ENCODE peak calls at places on chromosomes 3 and 15, in six cellular contexts. X, D, W, V, O and B are unnamed samples.

GRCh38 chr15:69685524-69686452 is 233.2 kb downstream of the RPLP1 start:
- DNase-seq in X (no peak), D (no peak), W (no peak), V (no peak), O (no peak), B (peak; percentile 25)

GRCh38 chr3:45205126-45205525 is 21.0 kb downstream of the TMEM158 start:
- DNase-seq in X (no peak), D (no peak), W (no peak), V (peak; percentile 21), O (no peak), B (no peak)

GRCh38 chr3:82143661-82144405 is 382.4 kb upstream of the GBE1 start:
- DNase-seq in X (no peak), D (no peak), W (no peak), V (no peak), O (no peak), B (no peak)

GRCh38 chr15:73174171-73174570 is 121.9 kb downstream of the NEO1 start:
- DNase-seq in X (no peak), D (no peak), W (no peak), V (no peak), O (no peak), B (no peak)

GRCh38 chr3:57805674-57806073 is 49.6 kb downstream of the SLMAP start:
- DNase-seq in X (no peak), D (no peak), W (no peak), V (peak; percentile 65), O (no peak), B (no peak)

GRCh38 chr3:136957751-136958288 is at the start of gene IL20RB:
- DNase-seq in X (no peak), D (no peak), W (no peak), V (no peak), O (no peak), B (no peak)

GRCh38 chr15:36332301-36332700 is 247.1 kb upstream of the CDIN1 start:
- DNase-seq in X (no peak), D (no peak), W (no peak), V (peak; percentile 61), O (no peak), B (no peak)

GRCh38 chr3:133574260-133574881 is 885 bp downstream of the CDV3 start:
- DNase-seq in X (peak; percentile 85), D (peak; percentile 68), W (peak; percentile 82), V (peak; percentile 57), O (peak; percentile 96), B (peak; percentile 80)

GRCh38 chr15:89495638-89496145 is 691 bp downstream of the RHCG start:
- DNase-seq in X (no peak), D (no peak), W (no peak), V (no peak), O (no peak), B (no peak)

GRCh38 chr15:97995881-97996603 is 35.5 kb downstream of the ARRDC4 start:
- DNase-seq in X (no peak), D (peak; percentile 38), W (no peak), V (no peak), O (no peak), B (peak; percentile 47)
- TF ChIP-seq CTCF in X (no peak), D (peak; percentile 27), W (no peak), V (peak; percentile 26), O (no peak), B (peak; percentile 21)

GRCh38 chr3:8557298-8557697 is 55.7 kb downstream of the LMCD1 start:
- DNase-seq in X (no peak), D (no peak), W (peak; percentile 52), V (no peak), O (no peak), B (peak; percentile 22)
- H3K27ac ChIP-seq in X (peak overlapping the region; percentile 60), D (no peak overlapping the region), W (no peak overlapping the region), V (no peak overlapping the region), O (no peak overlapping the region), B (peak overlapping the region; percentile 46)

GRCh38 chr15:51382787-51383186 is 41.3 kb downstream of the GLDN start:
- DNase-seq in X (no peak), D (no peak), W (no peak), V (peak; percentile 61), O (no peak), B (no peak)
- TF ChIP-seq CTCF in X (no peak), D (peak; percentile 28), W (no peak), V (peak; percentile 89), O (peak; percentile 24), B (peak; percentile 36)

DNA sequence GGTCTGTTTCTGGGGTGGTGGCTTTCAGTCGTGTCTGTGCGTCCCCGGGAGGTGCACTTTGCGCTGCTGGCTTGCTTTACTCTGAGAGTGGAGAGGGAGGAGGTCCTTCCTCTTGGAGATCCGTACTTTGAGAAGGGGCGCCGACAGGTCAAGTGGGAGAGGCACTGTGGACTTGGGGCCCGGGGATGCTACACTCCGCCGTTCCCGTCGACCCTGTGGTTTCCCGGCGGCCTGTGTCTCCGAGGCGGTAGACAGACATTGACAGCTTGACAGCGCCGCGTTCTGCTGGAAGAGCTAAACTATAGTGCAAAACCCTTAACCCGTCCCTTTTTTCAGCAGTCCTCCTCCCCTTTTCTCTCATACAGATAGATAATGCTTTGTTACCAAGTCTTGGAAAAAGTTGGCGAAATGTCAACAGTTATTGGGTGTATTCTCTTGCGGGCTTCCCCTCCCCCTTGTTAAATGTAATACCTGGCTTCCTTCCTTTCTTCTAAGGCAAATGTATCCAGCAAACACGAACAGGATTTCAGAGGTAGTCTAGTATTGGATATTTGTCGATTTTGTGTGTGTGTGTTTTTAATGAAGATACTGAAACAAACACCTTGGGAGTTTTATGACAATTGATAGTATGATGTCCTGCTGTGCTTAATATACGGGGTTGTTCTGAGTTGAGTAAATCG is 6.6 kb downstream of the TPM1 start:
- DNase-seq in X (no peak), D (peak; percentile 43), W (peak; percentile 50), V (no peak), O (peak; percentile 85), B (peak; percentile 55)
- H3K27ac ChIP-seq in X (peak overlapping the region; percentile 86), D (peak overlapping the region; percentile 89), W (peak overlapping the region; percentile 41), V (peak overlapping the region; percentile 75), O (peak overlapping the region; percentile 80), B (peak overlapping the region; percentile 96)

GRCh38 chr3:50212502-50212901 is 7.4 kb downstream of the SLC38A3 start:
- DNase-seq in X (no peak), D (no peak), W (no peak), V (no peak), O (no peak), B (no peak)
- TF ChIP-seq CTCF in X (no peak), D (no peak), W (no peak), V (peak; percentile 5), O (no peak), B (no peak)

GRCh38 chr15:95512906-95513305 is 817.6 kb upstream of the NR2F2 start:
- DNase-seq in X (no peak), D (no peak), W (no peak), V (no peak), O (no peak), B (no peak)
- H3K27ac ChIP-seq in X (no peak overlapping the region), D (no peak overlapping the region), W (no peak overlapping the region), V (no peak overlapping the region), O (no peak overlapping the region), B (no peak overlapping the region)

GRCh38 chr3:195198424-195199346 is 72.3 kb downstream of the XXYLT1 start:
- DNase-seq in X (no peak), D (no peak), W (no peak), V (no peak), O (no peak), B (no peak)
- TF ChIP-seq CTCF in X (no peak), D (no peak), W (no peak), V (no peak), O (no peak), B (no peak)

GRCh38 chr3:71543371-71544016 is 40.0 kb downstream of the FOXP1 start:
- DNase-seq in X (peak; percentile 72), D (no peak), W (no peak), V (no peak), O (no peak), B (no peak)
- H3K27ac ChIP-seq in X (peak overlapping the region; percentile 75), D (no peak overlapping the region), W (no peak overlapping the region), V (no peak overlapping the region), O (no peak overlapping the region), B (peak overlapping the region; percentile 66)

DNA sequence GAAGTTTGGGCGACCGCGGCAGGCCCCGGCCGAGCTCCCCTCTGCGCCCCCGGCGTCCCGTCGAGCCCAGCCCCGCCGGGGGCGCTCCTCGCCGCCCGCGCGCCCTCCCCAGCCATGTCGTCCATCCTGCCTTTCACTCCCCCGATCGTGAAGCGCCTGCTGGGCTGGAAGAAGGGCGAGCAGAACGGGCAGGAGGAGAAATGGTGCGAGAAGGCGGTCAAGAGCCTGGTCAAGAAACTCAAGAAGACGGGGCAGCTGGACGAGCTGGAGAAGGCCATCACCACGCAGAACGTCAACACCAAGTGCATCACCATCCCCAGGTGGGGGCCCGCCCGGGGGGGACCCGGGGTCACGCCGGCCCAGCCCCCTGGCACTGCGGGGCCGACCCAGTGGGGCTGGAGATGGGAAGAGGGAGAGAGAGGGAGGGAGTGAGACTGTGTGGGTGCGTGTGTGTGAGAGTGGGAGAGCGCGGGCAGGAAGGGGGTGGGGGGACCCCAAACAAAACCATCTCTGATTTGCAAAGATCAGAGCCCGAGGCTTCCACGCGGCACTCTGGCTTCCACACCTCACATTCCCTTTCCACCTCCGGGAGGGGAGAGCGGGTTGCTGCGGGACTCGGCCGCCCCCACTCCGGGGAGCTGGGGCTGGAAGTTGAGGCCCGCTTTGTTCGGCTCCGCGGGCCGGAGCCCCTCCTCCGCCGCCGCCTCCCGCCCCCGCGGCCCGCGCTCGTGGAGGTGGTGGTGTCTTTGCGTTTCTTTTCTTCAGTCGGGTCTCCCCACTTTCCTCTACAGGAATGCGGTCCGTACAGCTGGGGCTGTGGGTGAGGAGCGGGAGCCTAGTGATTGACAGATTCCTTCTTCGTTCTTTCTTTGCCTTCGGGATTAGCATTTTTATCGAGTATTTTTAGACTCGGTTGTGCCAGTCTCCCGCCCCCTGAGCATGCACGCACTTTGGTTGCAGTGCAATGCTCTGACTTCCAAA is 929 bp downstream of the SMAD3 start:
- DNase-seq in X (no peak), D (no peak), W (peak; percentile 53), V (no peak), O (peak; percentile 84), B (no peak)
- TF ChIP-seq CTCF in X (no peak), D (no peak), W (no peak), V (no peak), O (no peak), B (no peak)